ENCODE peak calls at places on chromosomes 6 and 20, in nine cellular contexts. O is fibroblast of lung, Q is MCF 10A, H is left lung, B is sigmoid colon, I is kidney epithelial cell, S is adrenal gland, N is uterus, P is left ventricle myocardium inferior. E is an unnamed sample.

GRCh38 chr6:117309069-117309468 is 43.7 kb downstream of the VGLL2 start:
- DNase-seq in Q (no peak), B (no peak), N (no peak), O (no peak), P (no peak), H (no peak), S (no peak), I (no peak), E (no peak)

GRCh38 chr20:23161968-23162696 is 76.0 kb upstream of the CD93 start:
- DNase-seq in P (peak; percentile 85), Q (peak; percentile 100), B (peak; percentile 90), H (peak; percentile 91), I (peak; percentile 63), O (peak; percentile 95), S (peak; percentile 89), N (peak; percentile 67), E (no peak)

GRCh38 chr6:45566882-45567281 is 189.1 kb upstream of the SUPT3H start:
- DNase-seq in B (no peak), O (no peak), N (no peak), I (peak; percentile 81), H (no peak), S (no peak), P (no peak), Q (no peak), E (no peak)

GRCh38 chr20:57809661-57810172 is 99.9 kb upstream of the PMEPA1 start:
- DNase-seq in H (no peak), N (no peak), P (peak; percentile 58), B (peak; percentile 69), O (no peak), S (peak; percentile 65), I (no peak), Q (peak; percentile 78), E (no peak)

GRCh38 chr6:149454405-149454848 is 30.4 kb downstream of the ZC3H12D start:
- DNase-seq in P (peak; percentile 98), O (peak; percentile 98), H (peak; percentile 92), S (peak; percentile 99), B (peak; percentile 98), I (peak; percentile 9), Q (peak; percentile 95), N (peak; percentile 88), E (no peak)

GRCh38 chr6:121550491-121551010 is 115.1 kb downstream of the GJA1 start:
- DNase-seq in N (no peak), H (no peak), O (no peak), S (no peak), P (no peak), Q (no peak), B (no peak), I (no peak), E (no peak)

GRCh38 chr6:132298344-132298949 is 102.8 kb downstream of the MOXD1 start:
- DNase-seq in B (no peak), P (no peak), S (peak; percentile 85), Q (peak; percentile 65), O (peak; percentile 70), N (peak; percentile 29), I (no peak), H (no peak), E (peak; percentile 46)

GRCh38 chr6:3867616-3868502 is 18.7 kb downstream of the FAM50B start:
- DNase-seq in B (no peak), I (no peak), H (no peak), Q (peak; percentile 65), S (no peak), P (no peak), N (no peak), O (peak; percentile 35), E (no peak)

GRCh38 chr6:3165631-3166534 is 8.5 kb upstream of the TUBB2A start:
- DNase-seq in N (no peak), P (no peak), O (peak; percentile 19), S (no peak), Q (peak; percentile 17), H (no peak), B (no peak), I (no peak), E (no peak)

GRCh38 chr6:88880021-88880420 is 83.4 kb downstream of the RNGTT start:
- DNase-seq in S (no peak), Q (no peak), I (no peak), B (no peak), O (no peak), P (no peak), H (no peak), N (no peak), E (no peak)

GRCh38 chr6:164142312-164142711 is 727.8 kb downstream of the QKI start:
- DNase-seq in Q (no peak), S (no peak), P (no peak), H (no peak), I (no peak), N (no peak), O (no peak), B (no peak), E (no peak)

GRCh38 chr6:40399888-40400468 is 187.2 kb downstream of the LRFN2 start:
- DNase-seq in O (no peak), Q (no peak), N (no peak), S (no peak), P (no peak), I (no peak), B (no peak), H (no peak), E (no peak)

GRCh38 chr6:56995347-56995746 is 40.4 kb downstream of the BEND6 start:
- DNase-seq in B (no peak), P (no peak), H (no peak), S (no peak), N (no peak), Q (peak; percentile 29), O (no peak), I (no peak), E (no peak)
- TF ChIP-seq CTCF in B (no peak), P (no peak), H (no peak), S (no peak), N (no peak), Q (no peak), O (no peak), I (peak; percentile 14), E (no peak)

GRCh38 chr6:10202581-10202980 is 212.3 kb downstream of the TFAP2A start:
- DNase-seq in P (no peak), H (no peak), B (no peak), O (no peak), S (no peak), I (no peak), N (no peak), Q (no peak), E (no peak)
- TF ChIP-seq CTCF in P (no peak), H (no peak), B (no peak), O (no peak), S (no peak), I (no peak), N (no peak), Q (no peak), E (no peak)

GRCh38 chr6:5260661-5261544 is at the start of the genes FARS2 and LYRM4:
- DNase-seq in S (peak; percentile 91), P (peak; percentile 92), N (peak; percentile 82), B (peak; percentile 92), H (peak; percentile 90), Q (peak; percentile 93), I (peak; percentile 25), O (peak; percentile 84), E (peak; percentile 87)
- TF ChIP-seq CTCF in S (no peak), P (peak; percentile 26), N (peak; percentile 13), B (peak; percentile 33), H (peak; percentile 21), Q (no peak), I (peak; percentile 34), O (no peak), E (peak; percentile 41)

DNA sequence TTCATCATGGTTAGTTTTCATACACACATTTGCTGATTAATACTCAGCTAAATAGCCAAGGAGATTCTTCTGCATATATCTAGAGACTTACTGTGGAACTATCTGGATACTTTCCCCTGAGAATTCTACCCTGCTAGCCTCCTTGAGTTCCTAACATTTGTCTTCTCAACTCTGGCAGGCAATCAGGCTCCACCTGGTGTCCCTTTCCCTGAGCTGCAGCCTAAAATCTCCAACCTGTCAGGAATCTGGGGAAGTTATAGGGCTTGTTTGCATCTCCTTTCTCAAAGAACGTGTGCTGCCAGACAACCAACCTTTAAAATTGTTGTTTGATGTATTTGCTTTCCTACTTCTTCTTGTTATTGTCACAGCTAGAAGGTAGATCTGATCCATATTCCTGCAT is 73.4 kb downstream of the FUT9 start:
- DNase-seq in Q (peak; percentile 29), N (no peak), S (no peak), O (no peak), B (no peak), P (no peak), H (no peak), I (no peak), E (no peak)
- TF ChIP-seq CTCF in Q (peak; percentile 45), N (no peak), S (no peak), O (no peak), B (no peak), P (no peak), H (no peak), I (peak; percentile 58), E (no peak)

GRCh38 chr6:38164671-38165108 is 345.2 kb downstream of the ZFAND3 start:
- DNase-seq in O (no peak), B (peak; percentile 52), N (no peak), Q (no peak), S (no peak), I (no peak), H (no peak), P (no peak), E (no peak)
- TF ChIP-seq CTCF in O (no peak), B (no peak), N (no peak), Q (no peak), S (no peak), I (no peak), H (no peak), P (no peak), E (no peak)

GRCh38 chr20:21702553-21703467 is 2.7 kb upstream of the PAX1 start:
- DNase-seq in S (no peak), Q (no peak), N (no peak), O (peak; percentile 8), H (no peak), I (no peak), B (peak; percentile 80), P (peak; percentile 43), E (peak; percentile 71)
- TF ChIP-seq CTCF in S (no peak), Q (no peak), N (peak; percentile 23), O (peak; percentile 22), H (peak; percentile 24), I (peak; percentile 59), B (peak; percentile 48), P (peak; percentile 50), E (peak; percentile 70)

E was measured in mesothelial cell of epicardium.